ENCODE peak calls at places on chromosomes 5 and 9, in four cellular contexts. C, Z, B and J are unnamed samples.

GRCh38 chr5:133945561-133945960 is 22.9 kb downstream of the C5orf15 start:
- DNase-seq in C (no peak), Z (no peak), B (no peak), J (no peak)

GRCh38 chr9:38227656-38228055 is 158.6 kb upstream of the SHB start:
- DNase-seq in C (no peak), Z (no peak), B (no peak), J (no peak)

GRCh38 chr5:117060099-117060498 is 485.5 kb upstream of the SEMA6A start:
- DNase-seq in C (no peak), Z (no peak), B (no peak), J (no peak)

GRCh38 chr5:138226917-138227316 is 13.8 kb upstream of the CDC23 start:
- DNase-seq in C (no peak), Z (no peak), B (no peak), J (no peak)

GRCh38 chr5:121640298-121640697 is 211.4 kb upstream of the FTMT start:
- DNase-seq in C (no peak), Z (no peak), B (no peak), J (no peak)

GRCh38 chr5:128782446-128782845 is 182.8 kb upstream of the SLC27A6 start:
- DNase-seq in C (no peak), Z (no peak), B (no peak), J (no peak)

GRCh38 chr9:124467410-124468060 is 17.3 kb downstream of the ADGRD2 start:
- DNase-seq in C (no peak), Z (no peak), B (no peak), J (no peak)

GRCh38 chr9:438961-439768 is 224.5 kb downstream of the DOCK8 start:
- DNase-seq in C (no peak), Z (no peak), B (no peak), J (no peak)

GRCh38 chr5:24226492-24226891 is 418.3 kb downstream of the CDH10 start:
- DNase-seq in C (no peak), Z (no peak), B (no peak), J (no peak)

GRCh38 chr5:5612096-5612495 is 189.6 kb downstream of the ICE1 start:
- DNase-seq in C (no peak), Z (no peak), B (no peak), J (no peak)

GRCh38 chr5:157668356-157668755 is 3.0 kb upstream of the C5orf52 start:
- DNase-seq in C (no peak), Z (no peak), B (no peak), J (no peak)

GRCh38 chr5:177546262-177546741 is 8.1 kb downstream of the FAM193B start:
- DNase-seq in C (peak), Z (peak), B (peak), J (no peak)

GRCh38 chr5:100595152-100595811 is 60.1 kb downstream of the FAM174A start:
- DNase-seq in C (peak), Z (peak), B (peak), J (no peak)

GRCh38 chr9:127977877-127978647 is 2.7 kb downstream of the EEIG1 start:
- DNase-seq in C (peak), Z (no peak), B (peak), J (no peak)

GRCh38 chr9:15741015-15741414 is 188.2 kb downstream of the CCDC171 start:
- DNase-seq in C (no peak), Z (no peak), B (no peak), J (no peak)

GRCh38 chr9:72533322-72533721 is 11.9 kb downstream of the TMC1 start:
- DNase-seq in C (no peak), Z (no peak), B (no peak), J (no peak)

GRCh38 chr9:106286249-106286648 is 576.7 kb upstream of the ZNF462 start:
- DNase-seq in C (peak), Z (no peak), B (no peak), J (no peak)

GRCh38 chr9:33785914-33786313 is 9.4 kb upstream of the PRSS3 start:
- DNase-seq in C (no peak), Z (peak), B (peak), J (no peak)

GRCh38 chr5:125083932-125084331 is 337.5 kb upstream of the ZNF608 start:
- DNase-seq in C (no peak), Z (no peak), B (no peak), J (no peak)

GRCh38 chr9:21709464-21710058 is 92.9 kb upstream of the MTAP start:
- DNase-seq in C (peak), Z (peak), B (no peak), J (no peak)

GRCh38 chr9:4137234-4137633 is 162.6 kb downstream of the GLIS3 start:
- DNase-seq in C (peak), Z (peak), B (no peak), J (no peak)

GRCh38 chr5:127754727-127755126 is 51.5 kb downstream of the CCDC192 start:
- DNase-seq in C (no peak), Z (no peak), B (no peak), J (no peak)

GRCh38 chr9:114718801-114719221 is 36.8 kb upstream of the TEX48 start:
- DNase-seq in C (no peak), Z (no peak), B (peak), J (no peak)

GRCh38 chr9:75712690-75713089 is 177.8 kb upstream of the PCSK5 start:
- DNase-seq in C (no peak), Z (no peak), B (no peak), J (no peak)

GRCh38 chr9:134373953-134374300 is 47.7 kb downstream of the RXRA start:
- DNase-seq in C (no peak), Z (no peak), B (no peak), J (no peak)

GRCh38 chr5:97106183-97106582 is 36.2 kb downstream of the LIX1 start:
- DNase-seq in C (no peak), Z (no peak), B (no peak), J (no peak)

GRCh38 chr5:142145106-142145900 is 36.7 kb downstream of the NDFIP1 start:
- DNase-seq in C (peak), Z (peak), B (peak), J (peak)

GRCh38 chr9:127121628-127122175 is 733 bp downstream of the ANGPTL2 start:
- DNase-seq in C (no peak), Z (no peak), B (no peak), J (no peak)

GRCh38 chr9:86676426-86676825 is 270.9 kb downstream of the GAS1 start:
- DNase-seq in C (no peak), Z (no peak), B (no peak), J (no peak)

GRCh38 chr5:95449460-95449859 is 58.3 kb downstream of the FAM81B start:
- DNase-seq in C (no peak), Z (no peak), B (peak), J (no peak)

GRCh38 chr9:28808042-28808441 is 1234.8 kb upstream of the C9orf72 start:
- DNase-seq in C (no peak), Z (no peak), B (no peak), J (no peak)

GRCh38 chr5:175867587-175868347 is 3.6 kb upstream of the CPLX2 start:
- DNase-seq in C (peak), Z (peak), B (peak), J (no peak)

GRCh38 chr9:85941617-85941930 is 628 bp downstream of the NAA35 start:
- DNase-seq in C (no peak), Z (no peak), B (no peak), J (no peak)

GRCh38 chr5:137794863-137795262 is 40.7 kb upstream of the HNRNPA0 start:
- DNase-seq in C (no peak), Z (no peak), B (no peak), J (no peak)

GRCh38 chr5:148474025-148474511 is 90.3 kb downstream of the FBXO38 start:
- DNase-seq in C (no peak), Z (no peak), B (peak), J (no peak)

DNA sequence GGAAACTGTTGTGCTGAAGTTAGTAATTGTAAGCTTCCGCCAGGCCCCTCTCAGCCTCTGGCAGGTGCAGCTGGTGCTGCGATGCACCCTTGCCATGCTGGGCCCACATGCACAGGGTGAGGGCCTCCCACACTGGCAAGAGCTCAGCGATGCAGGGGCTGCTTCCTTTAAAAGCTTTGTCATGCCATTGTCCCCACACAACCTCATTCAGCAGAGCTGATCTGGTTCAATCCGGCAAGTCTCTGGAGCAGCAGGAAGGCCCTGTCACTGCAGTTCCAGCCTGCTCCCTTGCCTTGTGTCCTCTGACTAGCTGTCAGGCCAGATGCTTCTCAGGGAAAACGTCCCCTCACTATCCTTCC is 60.8 kb downstream of the IPPK start:
- DNase-seq in C (no peak), Z (no peak), B (peak), J (no peak)
- TF ChIP-seq BHLHE40 in C (no peak), Z (no peak), B (no peak), J (no peak)

GRCh38 chr5:54601393-54601792 is 83.8 kb downstream of the SNX18 start:
- DNase-seq in C (no peak), Z (no peak), B (no peak), J (no peak)
- TF ChIP-seq MYC in C (no peak), Z (no peak), B (no peak), J (no peak)

DNA sequence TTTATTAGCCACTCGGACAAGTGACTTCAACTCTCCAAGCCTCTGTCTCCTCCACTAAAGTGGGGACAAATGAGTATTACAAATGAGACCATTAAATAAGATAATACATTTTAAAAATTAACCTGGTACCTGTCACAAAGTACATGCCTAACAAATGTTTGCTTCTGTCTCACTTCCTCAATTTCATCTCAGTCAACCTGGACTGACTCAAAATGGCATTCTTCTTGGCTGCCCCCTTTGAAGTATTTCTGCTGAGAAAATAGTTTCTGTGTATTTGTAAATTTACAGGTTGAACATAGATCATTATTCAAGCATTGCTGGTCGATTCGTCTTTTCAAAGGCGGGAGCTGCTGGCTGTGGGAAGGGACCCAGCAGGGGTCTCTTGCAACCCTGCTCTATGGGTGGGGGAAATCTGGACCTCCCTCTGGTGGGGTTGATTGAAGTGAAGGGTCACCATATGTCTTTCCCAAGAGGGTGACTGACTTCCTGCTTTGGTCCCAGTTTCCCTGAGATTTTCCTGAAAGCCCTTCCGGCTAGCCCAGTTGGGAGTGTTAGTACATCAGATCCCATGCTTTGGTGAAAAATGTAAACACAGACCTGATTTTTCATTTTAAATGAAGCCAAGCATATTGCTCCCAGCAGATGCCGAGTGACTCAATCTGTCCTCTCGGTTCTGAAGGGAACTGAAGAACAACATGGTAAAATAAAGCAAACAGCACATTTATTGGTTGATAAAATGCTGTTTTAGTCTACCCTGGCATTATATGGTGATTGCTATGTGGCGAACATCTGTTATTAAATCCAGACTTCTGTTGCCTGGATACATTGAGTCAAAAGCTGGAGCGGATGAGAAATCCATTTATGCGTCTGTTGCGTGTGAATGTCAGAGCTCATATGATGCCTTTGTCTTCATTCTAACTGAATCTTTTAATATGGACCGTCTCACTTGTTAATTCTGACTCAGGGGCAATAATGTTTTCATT is 73.1 kb downstream of the KCNIP1 start:
- DNase-seq in C (no peak), Z (no peak), B (no peak), J (no peak)
- TF ChIP-seq BHLHE40 in C (no peak), Z (no peak), B (no peak), J (no peak)

GRCh38 chr5:80208337-80208736 is 47.5 kb downstream of the SERINC5 start:
- DNase-seq in C (no peak), Z (no peak), B (no peak), J (no peak)
- TF ChIP-seq MYC in C (no peak), Z (no peak), B (no peak), J (no peak)